ENCODE peak calls at places on chromosomes 1 and 21, in ten cellular contexts. One of them, this sample, is unnamed.

GRCh38 chr21:30329203-30329868 is 8.2 kb downstream of the KRTAP27-1 start:
- DNase-seq in cardiac fibroblast: no peak
- DNase-seq in AML-193: no peak
- DNase-seq in DMS 273 treated with DMSO at 0.1 percent for 48 hours: no peak
- DNase-seq in SW480: peak
- DNase-seq in CD8-positive, alpha-beta memory T cell: no peak
- DNase-seq in GM12892: no peak
- DNase-seq in NCI-H345: no peak
- DNase-seq in psoas muscle: no peak
- DNase-seq in NCI-H1436 treated with DMSO at 0.1 percent for 48 hours: no peak
- DNase-seq in this sample: no peak

GRCh38 chr1:111251570-111251969 is 24.1 kb downstream of the CHI3L2 start:
- DNase-seq in cardiac fibroblast: no peak
- DNase-seq in AML-193: no peak
- DNase-seq in DMS 273 treated with DMSO at 0.1 percent for 48 hours: no peak
- DNase-seq in SW480: no peak
- DNase-seq in CD8-positive, alpha-beta memory T cell: no peak
- DNase-seq in GM12892: no peak
- DNase-seq in NCI-H345: no peak
- DNase-seq in psoas muscle: no peak
- DNase-seq in NCI-H1436 treated with DMSO at 0.1 percent for 48 hours: no peak
- DNase-seq in this sample: no peak

GRCh38 chr1:112735752-112736151 is 20.6 kb upstream of the PPM1J start:
- DNase-seq in cardiac fibroblast: peak
- DNase-seq in AML-193: no peak
- DNase-seq in DMS 273 treated with DMSO at 0.1 percent for 48 hours: no peak
- DNase-seq in SW480: peak
- DNase-seq in CD8-positive, alpha-beta memory T cell: no peak
- DNase-seq in GM12892: no peak
- DNase-seq in NCI-H345: no peak
- DNase-seq in psoas muscle: no peak
- DNase-seq in NCI-H1436 treated with DMSO at 0.1 percent for 48 hours: no peak
- DNase-seq in this sample: no peak

GRCh38 chr1:37360011-37360410 is 114.4 kb upstream of the ZC3H12A start:
- DNase-seq in cardiac fibroblast: no peak
- DNase-seq in AML-193: no peak
- DNase-seq in DMS 273 treated with DMSO at 0.1 percent for 48 hours: no peak
- DNase-seq in SW480: no peak
- DNase-seq in CD8-positive, alpha-beta memory T cell: no peak
- DNase-seq in GM12892: no peak
- DNase-seq in NCI-H345: peak
- DNase-seq in psoas muscle: no peak
- DNase-seq in NCI-H1436 treated with DMSO at 0.1 percent for 48 hours: peak
- DNase-seq in this sample: no peak

GRCh38 chr1:89719502-89720306 is 86.8 kb downstream of the LRRC8C start:
- DNase-seq in cardiac fibroblast: peak
- DNase-seq in AML-193: peak
- DNase-seq in DMS 273 treated with DMSO at 0.1 percent for 48 hours: peak
- DNase-seq in SW480: no peak
- DNase-seq in CD8-positive, alpha-beta memory T cell: no peak
- DNase-seq in GM12892: no peak
- DNase-seq in NCI-H345: no peak
- DNase-seq in psoas muscle: no peak
- DNase-seq in NCI-H1436 treated with DMSO at 0.1 percent for 48 hours: peak
- DNase-seq in this sample: no peak

GRCh38 chr1:87392241-87393192 is 63.8 kb downstream of the LMO4 start:
- DNase-seq in cardiac fibroblast: peak
- DNase-seq in AML-193: no peak
- DNase-seq in DMS 273 treated with DMSO at 0.1 percent for 48 hours: no peak
- DNase-seq in SW480: no peak
- DNase-seq in CD8-positive, alpha-beta memory T cell: no peak
- DNase-seq in GM12892: no peak
- DNase-seq in NCI-H345: peak
- DNase-seq in psoas muscle: no peak
- DNase-seq in NCI-H1436 treated with DMSO at 0.1 percent for 48 hours: no peak
- DNase-seq in this sample: no peak

GRCh38 chr1:33152685-33153432 is 29.0 kb downstream of the TRIM62 start:
- DNase-seq in cardiac fibroblast: peak
- DNase-seq in AML-193: no peak
- DNase-seq in DMS 273 treated with DMSO at 0.1 percent for 48 hours: peak
- DNase-seq in SW480: no peak
- DNase-seq in CD8-positive, alpha-beta memory T cell: no peak
- DNase-seq in GM12892: no peak
- DNase-seq in NCI-H345: peak
- DNase-seq in psoas muscle: peak
- DNase-seq in NCI-H1436 treated with DMSO at 0.1 percent for 48 hours: peak
- DNase-seq in this sample: no peak

GRCh38 chr1:89454845-89455521 is 69.6 kb upstream of the LRRC8B start:
- DNase-seq in cardiac fibroblast: peak
- DNase-seq in AML-193: peak
- DNase-seq in DMS 273 treated with DMSO at 0.1 percent for 48 hours: peak
- DNase-seq in SW480: peak
- DNase-seq in CD8-positive, alpha-beta memory T cell: peak
- DNase-seq in GM12892: no peak
- DNase-seq in NCI-H345: peak
- DNase-seq in psoas muscle: peak
- DNase-seq in NCI-H1436 treated with DMSO at 0.1 percent for 48 hours: peak
- DNase-seq in this sample: no peak

GRCh38 chr1:93219443-93219842 is 38.9 kb downstream of the CCDC18 start:
- DNase-seq in cardiac fibroblast: no peak
- DNase-seq in AML-193: no peak
- DNase-seq in DMS 273 treated with DMSO at 0.1 percent for 48 hours: no peak
- DNase-seq in SW480: no peak
- DNase-seq in CD8-positive, alpha-beta memory T cell: no peak
- DNase-seq in GM12892: peak
- DNase-seq in NCI-H345: no peak
- DNase-seq in psoas muscle: no peak
- DNase-seq in NCI-H1436 treated with DMSO at 0.1 percent for 48 hours: no peak
- DNase-seq in this sample: no peak

GRCh38 chr1:201137579-201138310 is 10.8 kb upstream of the ASCL5 start:
- DNase-seq in cardiac fibroblast: peak
- DNase-seq in AML-193: no peak
- DNase-seq in DMS 273 treated with DMSO at 0.1 percent for 48 hours: no peak
- DNase-seq in SW480: no peak
- DNase-seq in CD8-positive, alpha-beta memory T cell: no peak
- DNase-seq in GM12892: no peak
- DNase-seq in NCI-H345: no peak
- DNase-seq in psoas muscle: peak
- DNase-seq in NCI-H1436 treated with DMSO at 0.1 percent for 48 hours: no peak
- DNase-seq in this sample: no peak

GRCh38 chr1:247443641-247444040 is 14.3 kb downstream of the OR2B11 start:
- DNase-seq in cardiac fibroblast: no peak
- DNase-seq in AML-193: no peak
- DNase-seq in DMS 273 treated with DMSO at 0.1 percent for 48 hours: no peak
- DNase-seq in SW480: no peak
- DNase-seq in CD8-positive, alpha-beta memory T cell: no peak
- DNase-seq in GM12892: no peak
- DNase-seq in NCI-H345: no peak
- DNase-seq in psoas muscle: no peak
- DNase-seq in NCI-H1436 treated with DMSO at 0.1 percent for 48 hours: no peak
- DNase-seq in this sample: no peak

GRCh38 chr1:219731771-219732170 is 118.9 kb upstream of the ZC3H11B start:
- DNase-seq in cardiac fibroblast: no peak
- DNase-seq in AML-193: no peak
- DNase-seq in DMS 273 treated with DMSO at 0.1 percent for 48 hours: no peak
- DNase-seq in SW480: no peak
- DNase-seq in CD8-positive, alpha-beta memory T cell: no peak
- DNase-seq in GM12892: no peak
- DNase-seq in NCI-H345: no peak
- DNase-seq in psoas muscle: no peak
- DNase-seq in NCI-H1436 treated with DMSO at 0.1 percent for 48 hours: no peak
- DNase-seq in this sample: no peak

GRCh38 chr1:16068356-16069270 is 4.8 kb downstream of the FAM131C start:
- DNase-seq in cardiac fibroblast: peak
- DNase-seq in AML-193: no peak
- DNase-seq in DMS 273 treated with DMSO at 0.1 percent for 48 hours: no peak
- DNase-seq in SW480: no peak
- DNase-seq in CD8-positive, alpha-beta memory T cell: no peak
- DNase-seq in GM12892: no peak
- DNase-seq in NCI-H345: no peak
- DNase-seq in psoas muscle: peak
- DNase-seq in NCI-H1436 treated with DMSO at 0.1 percent for 48 hours: no peak
- DNase-seq in this sample: no peak

GRCh38 chr1:48560114-48560513 is 88.1 kb upstream of the SPATA6 start:
- DNase-seq in cardiac fibroblast: no peak
- DNase-seq in AML-193: no peak
- DNase-seq in DMS 273 treated with DMSO at 0.1 percent for 48 hours: no peak
- DNase-seq in SW480: no peak
- DNase-seq in CD8-positive, alpha-beta memory T cell: no peak
- DNase-seq in GM12892: no peak
- DNase-seq in NCI-H345: no peak
- DNase-seq in psoas muscle: no peak
- DNase-seq in NCI-H1436 treated with DMSO at 0.1 percent for 48 hours: no peak
- DNase-seq in this sample: no peak

GRCh38 chr1:207242911-207243310 is 78.6 kb upstream of the CD55 start:
- DNase-seq in cardiac fibroblast: no peak
- DNase-seq in AML-193: no peak
- DNase-seq in DMS 273 treated with DMSO at 0.1 percent for 48 hours: no peak
- DNase-seq in SW480: no peak
- DNase-seq in CD8-positive, alpha-beta memory T cell: no peak
- DNase-seq in GM12892: no peak
- DNase-seq in NCI-H345: no peak
- DNase-seq in psoas muscle: no peak
- DNase-seq in NCI-H1436 treated with DMSO at 0.1 percent for 48 hours: no peak
- DNase-seq in this sample: no peak

GRCh38 chr1:164787834-164788231 is 228.8 kb downstream of the PBX1 start:
- DNase-seq in cardiac fibroblast: no peak
- DNase-seq in AML-193: no peak
- DNase-seq in DMS 273 treated with DMSO at 0.1 percent for 48 hours: no peak
- DNase-seq in SW480: no peak
- DNase-seq in CD8-positive, alpha-beta memory T cell: no peak
- DNase-seq in GM12892: no peak
- DNase-seq in NCI-H345: peak
- DNase-seq in psoas muscle: no peak
- DNase-seq in NCI-H1436 treated with DMSO at 0.1 percent for 48 hours: peak
- DNase-seq in this sample: no peak

GRCh38 chr1:215660259-215660658 is 93.2 kb downstream of the KCTD3 start:
- DNase-seq in cardiac fibroblast: no peak
- DNase-seq in AML-193: no peak
- DNase-seq in DMS 273 treated with DMSO at 0.1 percent for 48 hours: no peak
- DNase-seq in SW480: no peak
- DNase-seq in CD8-positive, alpha-beta memory T cell: no peak
- DNase-seq in GM12892: no peak
- DNase-seq in NCI-H345: no peak
- DNase-seq in psoas muscle: no peak
- DNase-seq in NCI-H1436 treated with DMSO at 0.1 percent for 48 hours: no peak
- DNase-seq in this sample: no peak

GRCh38 chr1:27120849-27121248 is 34.1 kb downstream of the SLC9A1 start:
- DNase-seq in cardiac fibroblast: no peak
- DNase-seq in AML-193: no peak
- DNase-seq in DMS 273 treated with DMSO at 0.1 percent for 48 hours: no peak
- DNase-seq in SW480: no peak
- DNase-seq in CD8-positive, alpha-beta memory T cell: no peak
- DNase-seq in GM12892: no peak
- DNase-seq in NCI-H345: no peak
- DNase-seq in psoas muscle: no peak
- DNase-seq in NCI-H1436 treated with DMSO at 0.1 percent for 48 hours: no peak
- DNase-seq in this sample: no peak